ENCODE peak calls at places on chromosome 19, in five cellular contexts. Y is psoas muscle, E is lower leg skin, Q is H9, D is AG10803. X is an unnamed sample.

GRCh38 chr19:52196256-52196967 is 6.6 kb downstream of the PPP2R1A start:
- DNase-seq in E (no peak), D (no peak), Q (no peak), Y (no peak), X (no peak)

GRCh38 chr19:33690461-33691427 is 69.0 kb downstream of the CHST8 start:
- DNase-seq in Y (no peak), D (no peak), E (peak), Q (no peak), X (no peak)

GRCh38 chr19:46725036-46725820 is 8.3 kb upstream of the PRKD2 start:
- DNase-seq in Y (no peak), Q (no peak), E (no peak), D (no peak), X (no peak)

GRCh38 chr19:9115307-9115813 is at the start of gene OR7G1:
- DNase-seq in Y (no peak), E (no peak), Q (no peak), D (no peak), X (no peak)

GRCh38 chr19:30076751-30077670 is 135.0 kb downstream of the URI1 start:
- DNase-seq in E (no peak), D (no peak), Q (no peak), Y (peak), X (no peak)

GRCh38 chr19:38596057-38596981 is 21.4 kb downstream of the MAP4K1 start:
- DNase-seq in Q (peak), E (no peak), D (no peak), Y (peak), X (no peak)

GRCh38 chr19:29285878-29286277 is 72.9 kb upstream of the UQCRFS1 start:
- DNase-seq in Q (peak), Y (no peak), D (no peak), E (peak), X (no peak)

GRCh38 chr19:7658219-7658686 is 10.6 kb upstream of the RETN start:
- DNase-seq in E (no peak), Y (no peak), Q (no peak), D (no peak), X (no peak)

GRCh38 chr19:17001603-17002183 is 24.9 kb downstream of the CPAMD8 start:
- DNase-seq in D (no peak), E (no peak), Q (no peak), Y (no peak), X (no peak)

GRCh38 chr19:1286859-1287621 is 1.4 kb downstream of the EFNA2 start:
- DNase-seq in E (no peak), Q (no peak), Y (no peak), D (no peak), X (no peak)

GRCh38 chr19:30090476-30090875 is 148.4 kb downstream of the URI1 start:
- DNase-seq in D (no peak), E (no peak), Y (peak), Q (no peak), X (no peak)

GRCh38 chr19:18712981-18713380 is 29.5 kb downstream of the CRTC1 start:
- DNase-seq in Q (no peak), D (no peak), E (no peak), Y (no peak), X (no peak)

GRCh38 chr19:18349524-18350128 is 9.2 kb downstream of the PGPEP1 start:
- DNase-seq in Y (peak), D (peak), Q (no peak), E (peak), X (peak)

GRCh38 chr19:55702131-55702627 is 27.2 kb downstream of the EPN1 start:
- DNase-seq in E (peak), Q (no peak), Y (no peak), D (no peak), X (no peak)

GRCh38 chr19:40604647-40605200 is 3.6 kb downstream of the LTBP4 start:
- DNase-seq in Y (no peak), Q (peak), E (peak), D (no peak), X (no peak)

GRCh38 chr19:38023661-38024574 is 116.9 kb downstream of the SIPA1L3 start:
- DNase-seq in Q (no peak), Y (no peak), E (no peak), D (no peak), X (no peak)

GRCh38 chr19:53002479-53002878 is 11.2 kb upstream of the ERVV-1 start:
- DNase-seq in E (no peak), D (no peak), Q (no peak), Y (no peak), X (no peak)

GRCh38 chr19:51727349-51727880 is 3.6 kb upstream of the HAS1 start:
- DNase-seq in Q (no peak), Y (no peak), D (peak), E (no peak), X (peak)

GRCh38 chr19:8575467-8575997 is 1.7 kb downstream of the MYO1F start:
- DNase-seq in D (peak), E (no peak), Q (peak), Y (no peak), X (peak)

GRCh38 chr19:29546583-29547190 is 20.9 kb downstream of the VSTM2B start:
- DNase-seq in Q (no peak), Y (no peak), D (no peak), E (peak), X (no peak)

GRCh38 chr19:36054733-36055686 is at the start of gene WDR62:
- DNase-seq in E (peak), Y (peak), Q (peak), D (peak), X (peak)

GRCh38 chr19:45771331-45771933 is 2.4 kb upstream of the SIX5 start:
- DNase-seq in D (no peak), Y (no peak), E (no peak), Q (no peak), X (no peak)

GRCh38 chr19:3783660-3784584 is 2.3 kb downstream of the MATK start:
- DNase-seq in Y (no peak), E (no peak), D (no peak), Q (peak), X (no peak)

GRCh38 chr19:1400281-1401137 is 833 bp downstream of the GAMT start:
- DNase-seq in Y (peak), Q (no peak), D (peak), E (no peak), X (peak)

GRCh38 chr19:38742296-38742695 is 2.0 kb downstream of the CAPN12 start:
- DNase-seq in Y (no peak), D (no peak), E (no peak), Q (no peak), X (no peak)

GRCh38 chr19:22733691-22734090 is 50.3 kb downstream of the ZNF99 start:
- DNase-seq in E (peak), D (no peak), Q (no peak), Y (no peak), X (no peak)

GRCh38 chr19:2045501-2046045 is 5.5 kb downstream of the MKNK2 start:
- DNase-seq in D (no peak), E (peak), Y (peak), Q (no peak), X (no peak)

GRCh38 chr19:16519230-16519687 is 23.0 kb downstream of the CHERP start:
- DNase-seq in D (no peak), Y (no peak), Q (no peak), E (no peak), X (no peak)

GRCh38 chr19:41870401-41870873 is 6.6 kb upstream of the CD79A start:
- DNase-seq in Y (peak), Q (no peak), E (no peak), D (peak), X (peak)

GRCh38 chr19:41159861-41160260 is 33.2 kb upstream of the CYP2S1 start:
- DNase-seq in Y (no peak), D (no peak), Q (no peak), E (no peak), X (no peak)

GRCh38 chr19:2540646-2541454 is 64.9 kb downstream of the GADD45B start:
- DNase-seq in Y (peak), D (peak), E (peak), Q (peak), X (peak)

DNA sequence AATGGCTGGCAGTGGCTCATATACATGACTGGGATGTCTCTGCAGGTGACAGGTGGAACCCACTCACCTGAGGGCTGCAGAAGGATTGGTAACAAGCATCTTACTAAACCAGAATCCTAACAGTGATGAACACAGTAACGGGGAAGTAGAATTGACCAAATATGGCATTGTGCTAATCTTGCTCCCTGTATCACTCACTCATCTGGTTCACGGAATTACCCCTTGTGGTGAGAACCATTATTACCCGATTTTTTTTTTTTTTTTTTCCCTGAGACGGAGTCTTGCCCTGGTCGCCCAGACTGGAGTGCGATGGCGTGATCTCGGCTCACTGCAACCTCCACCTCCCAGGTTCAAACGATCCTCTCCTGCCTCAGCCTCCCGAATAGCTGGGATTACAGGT is 69.5 kb downstream of the PTPRS start:
- DNase-seq in D (no peak), E (no peak), Q (no peak), Y (no peak), X (no peak)
- TF ChIP-seq CTCF in D (peak), E (no peak), Q (peak), Y (no peak), X (peak)

GRCh38 chr19:48637948-48638830 is 1.0 kb upstream of the DBP start:
- DNase-seq in Q (peak), E (peak), D (peak), Y (peak), X (peak)
- TF ChIP-seq CTCF in Q (peak), E (no peak), D (peak), Y (no peak), X (peak)

GRCh38 chr19:48987323-48987722 is 5.8 kb downstream of the GYS1 start:
- DNase-seq in Q (no peak), E (no peak), D (no peak), Y (no peak), X (no peak)
- TF ChIP-seq CTCF in Q (no peak), E (no peak), D (no peak), Y (no peak), X (no peak)

GRCh38 chr19:12400618-12401502 is at the start of gene ZNF799:
- DNase-seq in D (peak), E (peak), Q (peak), Y (peak), X (peak)
- TF ChIP-seq CTCF in D (no peak), E (no peak), Q (no peak), Y (no peak), X (peak)

GRCh38 chr19:58385313-58386165 is 1.5 kb upstream of the RPS5 start:
- DNase-seq in Y (peak), D (no peak), E (peak), Q (peak), X (no peak)
- TF ChIP-seq CTCF in Y (no peak), D (no peak), E (no peak), Q (no peak), X (no peak)